ENCODE peak calls at places on chromosomes 6 and 20, in ten cellular contexts. One of them, this sample, is unnamed.
A peak's percentile ranks its signal among the peaks of the same experiment; 100 is the strongest.

GRCh38 chr20:35716330-35716729 is 17.1 kb downstream of the ROMO1 start:
- DNase-seq in astrocyte of the spinal cord: no peak
- DNase-seq in mammary epithelial cell: no peak
- DNase-seq in brain microvascular endothelial cell: no peak
- DNase-seq in choroid plexus epithelial cell: no peak
- DNase-seq in Caco-2: no peak
- DNase-seq in AG04450: no peak
- DNase-seq in heart left ventricle: no peak
- DNase-seq in bronchial epithelial cell: no peak
- DNase-seq in stomach: no peak
- DNase-seq in this sample: no peak

GRCh38 chr20:62114894-62115293 is 7.4 kb upstream of the LSM14B start:
- DNase-seq in stomach: no peak
- DNase-seq in choroid plexus epithelial cell: no peak
- DNase-seq in astrocyte of the spinal cord: no peak
- DNase-seq in mammary epithelial cell: no peak
- DNase-seq in bronchial epithelial cell: no peak
- DNase-seq in heart left ventricle: no peak
- DNase-seq in Caco-2: no peak
- DNase-seq in AG04450: no peak
- DNase-seq in brain microvascular endothelial cell: no peak
- DNase-seq in this sample: no peak

GRCh38 chr6:34462561-34462971 is 3.3 kb upstream of the PACSIN1 start:
- DNase-seq in brain microvascular endothelial cell: no peak
- DNase-seq in stomach: peak; percentile 50
- DNase-seq in choroid plexus epithelial cell: peak; percentile 15
- DNase-seq in Caco-2: peak; percentile 78
- DNase-seq in AG04450: no peak
- DNase-seq in heart left ventricle: peak; percentile 59
- DNase-seq in astrocyte of the spinal cord: no peak
- DNase-seq in mammary epithelial cell: no peak
- DNase-seq in bronchial epithelial cell: no peak
- DNase-seq in this sample: peak; percentile 18

GRCh38 chr6:72635636-72636035 is 13.8 kb downstream of the KCNQ5 start:
- DNase-seq in brain microvascular endothelial cell: no peak
- DNase-seq in astrocyte of the spinal cord: no peak
- DNase-seq in bronchial epithelial cell: no peak
- DNase-seq in stomach: no peak
- DNase-seq in Caco-2: no peak
- DNase-seq in mammary epithelial cell: no peak
- DNase-seq in choroid plexus epithelial cell: no peak
- DNase-seq in heart left ventricle: no peak
- DNase-seq in AG04450: no peak
- DNase-seq in this sample: no peak

GRCh38 chr6:50145125-50145524 is 95.4 kb upstream of the DEFB112 start:
- DNase-seq in mammary epithelial cell: no peak
- DNase-seq in stomach: no peak
- DNase-seq in choroid plexus epithelial cell: peak; percentile 17
- DNase-seq in heart left ventricle: no peak
- DNase-seq in bronchial epithelial cell: peak; percentile 26
- DNase-seq in AG04450: no peak
- DNase-seq in brain microvascular endothelial cell: no peak
- DNase-seq in Caco-2: no peak
- DNase-seq in astrocyte of the spinal cord: no peak
- DNase-seq in this sample: no peak

GRCh38 chr20:18039063-18039462 is 18.7 kb downstream of the OVOL2 start:
- DNase-seq in heart left ventricle: no peak
- DNase-seq in brain microvascular endothelial cell: no peak
- DNase-seq in Caco-2: no peak
- DNase-seq in stomach: no peak
- DNase-seq in AG04450: no peak
- DNase-seq in astrocyte of the spinal cord: no peak
- DNase-seq in choroid plexus epithelial cell: no peak
- DNase-seq in mammary epithelial cell: no peak
- DNase-seq in bronchial epithelial cell: no peak
- DNase-seq in this sample: no peak

GRCh38 chr6:71420693-71421328 is 132.2 kb downstream of the OGFRL1 start:
- DNase-seq in AG04450: peak; percentile 84
- DNase-seq in stomach: peak; percentile 95
- DNase-seq in choroid plexus epithelial cell: peak; percentile 97
- DNase-seq in astrocyte of the spinal cord: peak; percentile 97
- DNase-seq in heart left ventricle: peak; percentile 97
- DNase-seq in brain microvascular endothelial cell: peak; percentile 96
- DNase-seq in Caco-2: no peak
- DNase-seq in bronchial epithelial cell: peak; percentile 89
- DNase-seq in mammary epithelial cell: peak; percentile 95
- DNase-seq in this sample: peak; percentile 84

GRCh38 chr6:76441850-76442249 is 369.4 kb upstream of the IMPG1 start:
- DNase-seq in bronchial epithelial cell: no peak
- DNase-seq in astrocyte of the spinal cord: no peak
- DNase-seq in heart left ventricle: no peak
- DNase-seq in Caco-2: no peak
- DNase-seq in AG04450: no peak
- DNase-seq in choroid plexus epithelial cell: no peak
- DNase-seq in mammary epithelial cell: no peak
- DNase-seq in stomach: no peak
- DNase-seq in brain microvascular endothelial cell: no peak
- DNase-seq in this sample: no peak

GRCh38 chr6:113403966-113404575 is 453.1 kb upstream of the MARCKS start:
- DNase-seq in brain microvascular endothelial cell: no peak
- DNase-seq in heart left ventricle: no peak
- DNase-seq in astrocyte of the spinal cord: no peak
- DNase-seq in AG04450: no peak
- DNase-seq in mammary epithelial cell: no peak
- DNase-seq in Caco-2: no peak
- DNase-seq in bronchial epithelial cell: no peak
- DNase-seq in choroid plexus epithelial cell: peak; percentile 43
- DNase-seq in stomach: no peak
- DNase-seq in this sample: no peak

GRCh38 chr6:106360989-106361430 is 493 bp downstream of the CRYBG1 start:
- DNase-seq in choroid plexus epithelial cell: peak; percentile 2
- DNase-seq in AG04450: no peak
- DNase-seq in stomach: no peak
- DNase-seq in astrocyte of the spinal cord: no peak
- DNase-seq in brain microvascular endothelial cell: no peak
- DNase-seq in heart left ventricle: peak; percentile 20
- DNase-seq in mammary epithelial cell: peak; percentile 65
- DNase-seq in Caco-2: peak; percentile 40
- DNase-seq in bronchial epithelial cell: peak; percentile 48
- DNase-seq in this sample: no peak

GRCh38 chr20:21534453-21534852 is 20.6 kb upstream of the NKX2-2 start:
- DNase-seq in astrocyte of the spinal cord: no peak
- DNase-seq in choroid plexus epithelial cell: no peak
- DNase-seq in bronchial epithelial cell: no peak
- DNase-seq in stomach: no peak
- DNase-seq in AG04450: no peak
- DNase-seq in mammary epithelial cell: no peak
- DNase-seq in heart left ventricle: no peak
- DNase-seq in Caco-2: no peak
- DNase-seq in brain microvascular endothelial cell: no peak
- DNase-seq in this sample: no peak

GRCh38 chr20:21526776-21527175 is 12.9 kb upstream of the NKX2-2 start:
- DNase-seq in mammary epithelial cell: no peak
- DNase-seq in bronchial epithelial cell: no peak
- DNase-seq in stomach: no peak
- DNase-seq in AG04450: no peak
- DNase-seq in astrocyte of the spinal cord: no peak
- DNase-seq in heart left ventricle: no peak
- DNase-seq in Caco-2: no peak
- DNase-seq in choroid plexus epithelial cell: no peak
- DNase-seq in brain microvascular endothelial cell: no peak
- DNase-seq in this sample: no peak

GRCh38 chr20:21528870-21529269 is 15.0 kb upstream of the NKX2-2 start:
- DNase-seq in heart left ventricle: no peak
- DNase-seq in mammary epithelial cell: no peak
- DNase-seq in choroid plexus epithelial cell: no peak
- DNase-seq in stomach: no peak
- DNase-seq in bronchial epithelial cell: no peak
- DNase-seq in AG04450: no peak
- DNase-seq in astrocyte of the spinal cord: no peak
- DNase-seq in Caco-2: no peak
- DNase-seq in brain microvascular endothelial cell: no peak
- DNase-seq in this sample: no peak

GRCh38 chr20:21527908-21528307 is 14.0 kb upstream of the NKX2-2 start:
- DNase-seq in heart left ventricle: no peak
- DNase-seq in AG04450: no peak
- DNase-seq in bronchial epithelial cell: no peak
- DNase-seq in mammary epithelial cell: no peak
- DNase-seq in stomach: no peak
- DNase-seq in choroid plexus epithelial cell: no peak
- DNase-seq in brain microvascular endothelial cell: no peak
- DNase-seq in Caco-2: no peak
- DNase-seq in astrocyte of the spinal cord: no peak
- DNase-seq in this sample: no peak

DNA sequence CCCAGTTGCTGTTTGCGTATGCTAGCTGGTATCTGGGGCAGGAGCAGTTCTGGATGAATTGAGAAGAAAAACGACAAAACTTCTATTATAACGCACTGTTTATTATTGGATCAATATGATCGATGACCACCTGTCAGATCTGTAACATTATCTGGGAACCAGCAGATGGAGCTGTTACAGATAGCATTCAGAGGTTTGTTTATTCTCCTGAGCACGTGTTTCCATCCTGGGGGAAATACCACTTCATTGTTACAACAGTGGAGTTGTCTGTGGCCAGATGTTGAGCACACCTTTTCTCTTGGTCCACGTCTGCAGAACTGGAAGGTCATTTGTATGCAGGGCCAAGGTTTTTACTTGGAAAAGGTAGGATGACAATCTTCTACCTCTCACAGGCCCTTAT is 16.0 kb upstream of the NKX2-2 start:
- DNase-seq in choroid plexus epithelial cell: no peak
- DNase-seq in bronchial epithelial cell: peak; percentile 8
- DNase-seq in astrocyte of the spinal cord: no peak
- DNase-seq in stomach: no peak
- DNase-seq in heart left ventricle: no peak
- DNase-seq in mammary epithelial cell: no peak
- DNase-seq in AG04450: no peak
- DNase-seq in brain microvascular endothelial cell: no peak
- DNase-seq in Caco-2: no peak
- DNase-seq in this sample: no peak
- TF ChIP-seq CTCF in choroid plexus epithelial cell: no peak
- TF ChIP-seq CTCF in bronchial epithelial cell: no peak
- TF ChIP-seq CTCF in astrocyte of the spinal cord: no peak
- TF ChIP-seq CTCF in stomach: no peak
- TF ChIP-seq CTCF in heart left ventricle: no peak
- TF ChIP-seq CTCF in mammary epithelial cell: peak; percentile 55
- TF ChIP-seq CTCF in AG04450: no peak
- TF ChIP-seq CTCF in brain microvascular endothelial cell: no peak
- TF ChIP-seq CTCF in Caco-2: peak; percentile 61
- TF ChIP-seq CTCF in this sample: peak; percentile 66

GRCh38 chr6:44309631-44310030 is 3.5 kb downstream of the AARS2 start:
- DNase-seq in AG04450: no peak
- DNase-seq in mammary epithelial cell: no peak
- DNase-seq in heart left ventricle: no peak
- DNase-seq in astrocyte of the spinal cord: no peak
- DNase-seq in brain microvascular endothelial cell: no peak
- DNase-seq in Caco-2: no peak
- DNase-seq in stomach: no peak
- DNase-seq in choroid plexus epithelial cell: no peak
- DNase-seq in bronchial epithelial cell: no peak
- DNase-seq in this sample: no peak
- TF ChIP-seq CTCF in AG04450: no peak
- TF ChIP-seq CTCF in mammary epithelial cell: no peak
- TF ChIP-seq CTCF in heart left ventricle: no peak
- TF ChIP-seq CTCF in astrocyte of the spinal cord: no peak
- TF ChIP-seq CTCF in brain microvascular endothelial cell: no peak
- TF ChIP-seq CTCF in Caco-2: no peak
- TF ChIP-seq CTCF in stomach: no peak
- TF ChIP-seq CTCF in choroid plexus epithelial cell: no peak
- TF ChIP-seq CTCF in bronchial epithelial cell: no peak
- TF ChIP-seq CTCF in this sample: no peak

GRCh38 chr6:39625209-39625608 is 100.0 kb downstream of the KIF6 start:
- DNase-seq in bronchial epithelial cell: no peak
- DNase-seq in heart left ventricle: no peak
- DNase-seq in choroid plexus epithelial cell: no peak
- DNase-seq in stomach: no peak
- DNase-seq in astrocyte of the spinal cord: no peak
- DNase-seq in mammary epithelial cell: no peak
- DNase-seq in AG04450: no peak
- DNase-seq in brain microvascular endothelial cell: no peak
- DNase-seq in Caco-2: no peak
- DNase-seq in this sample: no peak
- TF ChIP-seq CTCF in bronchial epithelial cell: no peak
- TF ChIP-seq CTCF in heart left ventricle: no peak
- TF ChIP-seq CTCF in choroid plexus epithelial cell: no peak
- TF ChIP-seq CTCF in stomach: no peak
- TF ChIP-seq CTCF in astrocyte of the spinal cord: no peak
- TF ChIP-seq CTCF in mammary epithelial cell: no peak
- TF ChIP-seq CTCF in AG04450: no peak
- TF ChIP-seq CTCF in brain microvascular endothelial cell: no peak
- TF ChIP-seq CTCF in Caco-2: no peak
- TF ChIP-seq CTCF in this sample: no peak

DNA sequence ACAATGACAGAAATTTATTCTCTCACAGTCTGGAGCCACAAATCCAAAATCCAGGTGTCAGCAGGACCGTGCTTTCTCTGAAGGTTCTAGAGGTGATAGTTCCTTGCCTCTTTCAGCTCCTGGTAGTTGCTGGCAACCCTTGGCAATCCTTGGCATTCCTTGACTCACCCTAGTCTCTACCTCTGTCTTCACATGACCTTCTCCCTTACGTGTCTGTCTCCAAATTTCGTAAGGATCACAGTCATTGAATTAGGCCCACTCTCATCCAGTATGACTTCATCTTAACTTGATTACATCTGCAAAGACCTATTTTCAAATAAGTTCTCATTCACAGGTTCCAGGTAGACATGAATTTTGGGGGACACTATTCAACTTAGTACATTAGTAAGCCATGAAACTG is 143.1 kb downstream of the CEP57L1 start:
- DNase-seq in AG04450: no peak
- DNase-seq in choroid plexus epithelial cell: no peak
- DNase-seq in Caco-2: no peak
- DNase-seq in astrocyte of the spinal cord: no peak
- DNase-seq in brain microvascular endothelial cell: no peak
- DNase-seq in stomach: no peak
- DNase-seq in mammary epithelial cell: peak; percentile 39
- DNase-seq in heart left ventricle: no peak
- DNase-seq in bronchial epithelial cell: peak; percentile 62
- DNase-seq in this sample: no peak
- TF ChIP-seq CTCF in AG04450: no peak
- TF ChIP-seq CTCF in choroid plexus epithelial cell: no peak
- TF ChIP-seq CTCF in Caco-2: no peak
- TF ChIP-seq CTCF in astrocyte of the spinal cord: no peak
- TF ChIP-seq CTCF in brain microvascular endothelial cell: no peak
- TF ChIP-seq CTCF in stomach: no peak
- TF ChIP-seq CTCF in mammary epithelial cell: no peak
- TF ChIP-seq CTCF in heart left ventricle: no peak
- TF ChIP-seq CTCF in bronchial epithelial cell: no peak
- TF ChIP-seq CTCF in this sample: no peak

GRCh38 chr6:11093591-11094410 is at the start of gene SMIM13:
- DNase-seq in astrocyte of the spinal cord: peak; percentile 99
- DNase-seq in mammary epithelial cell: peak; percentile 95
- DNase-seq in brain microvascular endothelial cell: peak; percentile 98
- DNase-seq in AG04450: peak; percentile 96
- DNase-seq in Caco-2: peak; percentile 97
- DNase-seq in choroid plexus epithelial cell: peak; percentile 99
- DNase-seq in bronchial epithelial cell: peak; percentile 94
- DNase-seq in heart left ventricle: peak; percentile 98
- DNase-seq in stomach: peak; percentile 98
- DNase-seq in this sample: peak; percentile 94
- TF ChIP-seq CTCF in astrocyte of the spinal cord: peak; percentile 37
- TF ChIP-seq CTCF in mammary epithelial cell: peak; percentile 42
- TF ChIP-seq CTCF in brain microvascular endothelial cell: peak; percentile 45
- TF ChIP-seq CTCF in AG04450: peak; percentile 30
- TF ChIP-seq CTCF in Caco-2: no peak
- TF ChIP-seq CTCF in choroid plexus epithelial cell: peak; percentile 43
- TF ChIP-seq CTCF in bronchial epithelial cell: peak; percentile 44
- TF ChIP-seq CTCF in heart left ventricle: peak; percentile 56
- TF ChIP-seq CTCF in stomach: no peak
- TF ChIP-seq CTCF in this sample: peak; percentile 69